ENCODE peak calls at places on chromosomes 11 and 22, in ten cellular contexts. W is naive thymus-derived CD8-positive, alpha-beta T cell; E is HL-60; R is lower leg skin; Q is stimulated activated CD8-positive, alpha-beta memory T cell treated with anti-CD3 and anti-CD28 coated beads, Interleukin-4, amount 100 ng/mL, for 4 hours; A is NCI-H187 treated with DMSO at 0.1 percent for 48 hours; P is A549; S is stimulated activated naive CD4-positive, alpha-beta T cell treated with Interleukin-2 at 50 U/mL for 16 hours; G is T1000; B is HTR-8/SVneo. L is an unnamed sample.
A peak's percentile ranks its signal among the peaks of the same experiment; 100 is the strongest.

GRCh38 chr11:45872513-45873356 is 12.7 kb upstream of the MAPK8IP1 start:
- DNase-seq in W (peak; percentile 17), E (peak; percentile 30), R (no peak), Q (no peak), A (no peak), P (peak; percentile 71), S (no peak), G (peak; percentile 83), B (peak; percentile 87), L (no peak)

GRCh38 chr11:61730222-61730994 is 22.0 kb upstream of the MYRF start:
- DNase-seq in W (no peak), E (no peak), R (no peak), Q (no peak), A (peak; percentile 71), P (no peak), S (no peak), G (peak; percentile 18), B (no peak), L (no peak)

GRCh38 chr11:42598341-42598740 is 713.5 kb upstream of the API5 start:
- DNase-seq in W (no peak), E (no peak), R (no peak), Q (no peak), A (no peak), P (no peak), S (no peak), G (no peak), B (no peak), L (no peak)

GRCh38 chr11:65448074-65448417 is 25.4 kb downstream of the NEAT1 start:
- DNase-seq in W (no peak), E (no peak), R (no peak), Q (no peak), A (no peak), P (no peak), S (no peak), G (no peak), B (no peak), L (no peak)

GRCh38 chr22:19798320-19798665 is 37.7 kb downstream of the TBX1 start:
- DNase-seq in W (no peak), E (no peak), R (no peak), Q (no peak), A (no peak), P (no peak), S (no peak), G (no peak), B (no peak), L (no peak)

GRCh38 chr11:113681282-113681681 is 24.8 kb downstream of the TMPRSS5 start:
- DNase-seq in W (no peak), E (no peak), R (no peak), Q (no peak), A (no peak), P (no peak), S (no peak), G (no peak), B (no peak), L (no peak)

GRCh38 chr22:30870451-30871345 is 97.9 kb downstream of the MORC2 start:
- DNase-seq in W (no peak), E (no peak), R (peak; percentile 82), Q (no peak), A (no peak), P (no peak), S (no peak), G (no peak), B (no peak), L (no peak)

GRCh38 chr11:45527898-45528297 is 137.5 kb downstream of the CHST1 start:
- DNase-seq in W (no peak), E (peak; percentile 41), R (no peak), Q (no peak), A (no peak), P (no peak), S (no peak), G (no peak), B (no peak), L (no peak)

GRCh38 chr11:114439229-114440120 is at the start of gene REXO2:
- DNase-seq in W (peak; percentile 93), E (peak; percentile 96), R (peak; percentile 99), Q (peak; percentile 87), A (peak; percentile 76), P (peak; percentile 93), S (peak; percentile 96), G (peak; percentile 75), B (peak; percentile 93), L (peak; percentile 90)

GRCh38 chr11:75737314-75737713 is 19.7 kb downstream of the MOGAT2 start:
- DNase-seq in W (no peak), E (no peak), R (no peak), Q (no peak), A (no peak), P (no peak), S (no peak), G (no peak), B (no peak), L (no peak)

GRCh38 chr22:26259510-26259909 is 90.2 kb downstream of the SEZ6L start:
- DNase-seq in W (no peak), E (peak; percentile 10), R (no peak), Q (no peak), A (no peak), P (peak; percentile 11), S (no peak), G (no peak), B (peak; percentile 9), L (no peak)

GRCh38 chr11:33471541-33471940 is 214.4 kb downstream of the HIPK3 start:
- DNase-seq in W (no peak), E (no peak), R (no peak), Q (no peak), A (no peak), P (no peak), S (no peak), G (no peak), B (no peak), L (no peak)

GRCh38 chr11:28146123-28146751 is 38.0 kb downstream of the METTL15 start:
- DNase-seq in W (no peak), E (no peak), R (no peak), Q (no peak), A (no peak), P (peak; percentile 60), S (no peak), G (no peak), B (peak; percentile 64), L (no peak)

GRCh38 chr22:42757475-42757874 is 36.8 kb upstream of the A4GALT start:
- DNase-seq in W (no peak), E (no peak), R (no peak), Q (no peak), A (no peak), P (no peak), S (no peak), G (no peak), B (no peak), L (no peak)

GRCh38 chr11:11972148-11972547 is 36.3 kb downstream of the DKK3 start:
- DNase-seq in W (no peak), E (no peak), R (peak; percentile 72), Q (no peak), A (no peak), P (no peak), S (no peak), G (no peak), B (no peak), L (no peak)

GRCh38 chr11:1937616-1938342 is 9.4 kb upstream of the MRPL23 start:
- DNase-seq in W (peak; percentile 0), E (no peak), R (peak; percentile 78), Q (no peak), A (no peak), P (no peak), S (no peak), G (no peak), B (no peak), L (no peak)

GRCh38 chr11:9344046-9344680 is 29.8 kb upstream of the TMEM41B start:
- DNase-seq in W (peak; percentile 6), E (no peak), R (no peak), Q (no peak), A (peak; percentile 19), P (no peak), S (no peak), G (no peak), B (no peak), L (no peak)

GRCh38 chr11:27088353-27088752 is 47.7 kb downstream of the BBOX1 start:
- DNase-seq in W (no peak), E (no peak), R (no peak), Q (no peak), A (no peak), P (no peak), S (no peak), G (no peak), B (no peak), L (no peak)

GRCh38 chr11:533049-533585 is 2.3 kb downstream of the HRAS start:
- DNase-seq in W (no peak), E (no peak), R (no peak), Q (no peak), A (no peak), P (no peak), S (no peak), G (no peak), B (no peak), L (no peak)

GRCh38 chr11:113493205-113493604 is 18.0 kb upstream of the DRD2 start:
- DNase-seq in W (no peak), E (peak; percentile 7), R (no peak), Q (no peak), A (no peak), P (no peak), S (no peak), G (no peak), B (no peak), L (no peak)

GRCh38 chr11:27524155-27524554 is 17.6 kb upstream of the LIN7C start:
- DNase-seq in W (no peak), E (no peak), R (no peak), Q (no peak), A (no peak), P (peak; percentile 61), S (no peak), G (no peak), B (peak; percentile 20), L (no peak)

GRCh38 chr11:797300-798092 is 585 bp downstream of the SLC25A22 start:
- DNase-seq in W (peak; percentile 79), E (peak; percentile 71), R (peak; percentile 93), Q (peak; percentile 33), A (peak; percentile 72), P (peak; percentile 69), S (peak; percentile 71), G (peak; percentile 67), B (no peak), L (peak; percentile 43)

GRCh38 chr11:76694664-76695063 is 24.1 kb upstream of the LRRC32 start:
- DNase-seq in W (no peak), E (no peak), R (no peak), Q (no peak), A (no peak), P (peak; percentile 31), S (no peak), G (peak; percentile 14), B (peak; percentile 53), L (no peak)

GRCh38 chr22:45948081-45948648 is 28.8 kb downstream of the WNT7B start:
- DNase-seq in W (no peak), E (no peak), R (no peak), Q (no peak), A (no peak), P (no peak), S (no peak), G (no peak), B (no peak), L (no peak)

GRCh38 chr11:3200388-3201111 is 18.1 kb downstream of the MRGPRG start:
- DNase-seq in W (no peak), E (no peak), R (peak; percentile 72), Q (no peak), A (no peak), P (no peak), S (no peak), G (no peak), B (no peak), L (no peak)

GRCh38 chr22:38180841-38181452 is 683 bp downstream of the PLA2G6 start:
- DNase-seq in W (peak; percentile 48), E (no peak), R (peak; percentile 93), Q (no peak), A (no peak), P (no peak), S (no peak), G (no peak), B (no peak), L (no peak)

GRCh38 chr11:88553204-88553603 is 215.7 kb upstream of the CTSC start:
- DNase-seq in W (no peak), E (no peak), R (no peak), Q (no peak), A (no peak), P (no peak), S (no peak), G (no peak), B (no peak), L (no peak)

GRCh38 chr22:48752451-48753380 is 1075.0 kb downstream of the BRD1 start:
- DNase-seq in W (no peak), E (no peak), R (peak; percentile 58), Q (no peak), A (no peak), P (no peak), S (no peak), G (no peak), B (no peak), L (no peak)